ENCODE peak calls at places on chromosomes 13 and 19, in six cellular contexts. O, U, R, Z, G and A are unnamed samples.

GRCh38 chr13:80904386-80904785 is 563.5 kb upstream of the SPRY2 start:
- DNase-seq in O (no peak), Z (no peak), U (no peak), R (no peak), G (no peak), A (no peak)

GRCh38 chr13:99471231-99472202 is 29.8 kb upstream of the TM9SF2 start:
- DNase-seq in G (no peak), Z (peak), U (no peak), R (no peak), O (no peak), A (no peak)

GRCh38 chr13:29878101-29878500 is 27.7 kb upstream of the UBL3 start:
- DNase-seq in R (no peak), Z (peak), G (no peak), O (no peak), U (no peak), A (no peak)

GRCh38 chr19:47019431-47020041 is at the start of gene NPAS1:
- DNase-seq in U (peak), R (no peak), Z (no peak), G (no peak), O (no peak), A (no peak)

GRCh38 chr13:31020996-31021395 is 88.5 kb downstream of the TEX26 start:
- DNase-seq in R (no peak), Z (no peak), G (no peak), U (no peak), O (no peak), A (no peak)

GRCh38 chr13:111595791-111596190 is 275.3 kb downstream of the TEX29 start:
- DNase-seq in O (no peak), R (no peak), G (no peak), Z (no peak), U (no peak), A (no peak)

GRCh38 chr19:55297267-55297666 is 13.5 kb downstream of the BRSK1 start:
- DNase-seq in G (no peak), O (no peak), Z (no peak), U (no peak), R (no peak), A (no peak)

GRCh38 chr19:33684550-33685303 is 63.0 kb downstream of the CHST8 start:
- DNase-seq in G (no peak), U (no peak), O (no peak), Z (no peak), R (no peak), A (no peak)

GRCh38 chr19:5038631-5039271 is 69.8 kb downstream of the KDM4B start:
- DNase-seq in G (no peak), O (no peak), R (no peak), U (no peak), Z (peak), A (no peak)

GRCh38 chr13:71515639-71516038 is 351.4 kb downstream of the DACH1 start:
- DNase-seq in Z (no peak), O (no peak), G (no peak), R (no peak), U (no peak), A (no peak)

GRCh38 chr19:41263042-41263849 is 926 bp upstream of the HNRNPUL1 start:
- DNase-seq in O (peak), R (peak), G (peak), U (peak), Z (peak), A (peak)

GRCh38 chr13:90792335-90792734 is 555.2 kb upstream of the MIR17HG start:
- DNase-seq in O (no peak), G (no peak), R (no peak), Z (no peak), U (no peak), A (no peak)